ENCODE peak calls at places on chromosomes 3 and 15, in nine cellular contexts. M, L, G, P, D, E, C, X and A are unnamed samples.
A peak's percentile ranks its signal among the peaks of the same experiment; 100 is the strongest.

GRCh38 chr15:99556578-99556977 is 9.2 kb upstream of the MEF2A start:
- DNase-seq in M (no peak), L (no peak), G (no peak), P (no peak), D (no peak), E (no peak), C (no peak), X (no peak), A (no peak)

GRCh38 chr15:97126556-97127233 is 796.2 kb downstream of the NR2F2 start:
- DNase-seq in M (peak; percentile 16), L (no peak), G (no peak), P (no peak), D (no peak), E (no peak), C (no peak), X (no peak), A (no peak)

GRCh38 chr3:187367561-187368103 is 553 bp upstream of the RTP4 start:
- DNase-seq in M (no peak), L (no peak), G (no peak), P (no peak), D (no peak), E (no peak), C (no peak), X (no peak), A (no peak)

GRCh38 chr3:105598047-105598796 is 231.5 kb downstream of the ALCAM start:
- DNase-seq in M (no peak), L (no peak), G (peak; percentile 41), P (no peak), D (no peak), E (no peak), C (peak; percentile 42), X (no peak), A (no peak)

GRCh38 chr3:141960731-141961130 is 84.3 kb downstream of the ATP1B3 start:
- DNase-seq in M (no peak), L (no peak), G (peak; percentile 30), P (no peak), D (no peak), E (no peak), C (no peak), X (no peak), A (no peak)

GRCh38 chr3:164351126-164351525 is 727.2 kb downstream of the SI start:
- DNase-seq in M (no peak), L (no peak), G (no peak), P (no peak), D (no peak), E (no peak), C (no peak), X (no peak), A (no peak)

GRCh38 chr3:53525765-53526761 is 31.7 kb downstream of the CACNA1D start:
- DNase-seq in M (no peak), L (no peak), G (peak; percentile 16), P (no peak), D (no peak), E (no peak), C (no peak), X (no peak), A (no peak)

GRCh38 chr3:149547954-149548728 is 73.6 kb downstream of the TM4SF4 start:
- DNase-seq in M (no peak), L (no peak), G (peak; percentile 72), P (no peak), D (no peak), E (no peak), C (peak; percentile 95), X (no peak), A (no peak)

GRCh38 chr15:91919014-91919534 is 65.6 kb downstream of the SLCO3A1 start:
- DNase-seq in M (no peak), L (no peak), G (no peak), P (no peak), D (no peak), E (no peak), C (no peak), X (no peak), A (no peak)

GRCh38 chr15:57541805-57542504 is 49.7 kb upstream of the MYZAP start:
- DNase-seq in M (peak; percentile 53), L (peak; percentile 20), G (peak; percentile 68), P (peak; percentile 61), D (peak; percentile 43), E (no peak), C (peak; percentile 77), X (no peak), A (no peak)

GRCh38 chr3:190826018-190826417 is 36.5 kb downstream of the GMNC start:
- DNase-seq in M (no peak), L (no peak), G (no peak), P (no peak), D (no peak), E (no peak), C (no peak), X (no peak), A (no peak)